ENCODE peak calls at places on chromosomes 6 and 20, in five cellular contexts. G, L, H, I and B are unnamed samples.

GRCh38 chr20:12466915-12467314 is 541.9 kb upstream of the SPTLC3 start:
- DNase-seq in G (no peak), L (no peak), H (no peak), I (no peak), B (no peak)

GRCh38 chr6:40931927-40932326 is 107.1 kb downstream of the UNC5CL start:
- DNase-seq in G (no peak), L (no peak), H (no peak), I (peak; percentile 44), B (no peak)

GRCh38 chr20:11216451-11217314 is 542.9 kb upstream of the JAG1 start:
- DNase-seq in G (no peak), L (no peak), H (no peak), I (peak; percentile 75), B (no peak)

GRCh38 chr20:63626424-63627128 is at the start of gene GMEB2:
- DNase-seq in G (no peak), L (peak; percentile 56), H (peak; percentile 81), I (peak; percentile 78), B (peak; percentile 79)

GRCh38 chr20:15236812-15237211 is 899.4 kb upstream of the FLRT3 start:
- DNase-seq in G (no peak), L (no peak), H (no peak), I (peak; percentile 78), B (no peak)

GRCh38 chr20:51600016-51600420 is 57.5 kb upstream of the NFATC2 start:
- DNase-seq in G (no peak), L (no peak), H (no peak), I (peak; percentile 96), B (no peak)

GRCh38 chr6:26142026-26142425 is 54.8 kb downstream of the HFE start:
- DNase-seq in G (no peak), L (no peak), H (no peak), I (no peak), B (no peak)

GRCh38 chr20:62266340-62266739 is 28.0 kb downstream of the OSBPL2 start:
- DNase-seq in G (no peak), L (no peak), H (no peak), I (peak; percentile 23), B (no peak)

GRCh38 chr20:9999660-10000059 is 35.1 kb upstream of the ANKEF1 start:
- DNase-seq in G (no peak), L (no peak), H (peak; percentile 1), I (no peak), B (no peak)

GRCh38 chr6:78700997-78701396 is 166.4 kb upstream of the IRAK1BP1 start:
- DNase-seq in G (no peak), L (no peak), H (no peak), I (no peak), B (no peak)

GRCh38 chr6:52522151-52522626 is 54.7 kb downstream of the TRAM2 start:
- DNase-seq in G (no peak), L (no peak), H (no peak), I (peak; percentile 78), B (no peak)

GRCh38 chr20:52622086-52622485 is 350.1 kb upstream of the TSHZ2 start:
- DNase-seq in G (no peak), L (no peak), H (no peak), I (no peak), B (no peak)